ENCODE peak calls at places on chromosomes 3 and 15, in six cellular contexts. W is foreskin fibroblast, Q is Caco-2, G is fibroblast of lung, M is A549, U is AG09309. R is an unnamed sample.

GRCh38 chr3:11636372-11636760 is 7.3 kb downstream of the VGLL4 start:
- DNase-seq in Q (no peak), G (no peak), W (no peak), U (no peak), M (no peak), R (no peak)

GRCh38 chr3:194067949-194068362 is 68.0 kb upstream of the HES1 start:
- DNase-seq in W (no peak), U (no peak), Q (no peak), G (peak), M (no peak), R (no peak)

GRCh38 chr15:63564093-63564492 is 33.1 kb upstream of the FBXL22 start:
- DNase-seq in U (no peak), M (no peak), W (no peak), G (no peak), Q (no peak), R (no peak)

GRCh38 chr3:42502429-42503250 is at the start of gene VIPR1:
- DNase-seq in G (peak), W (no peak), Q (peak), U (no peak), M (peak), R (no peak)

GRCh38 chr3:113769551-113769950 is 22.7 kb downstream of the ATP6V1A start:
- DNase-seq in Q (no peak), G (peak), U (no peak), W (peak), M (peak), R (no peak)

GRCh38 chr15:40928351-40928974 is 677 bp upstream of the DLL4 start:
- DNase-seq in M (no peak), G (no peak), Q (peak), U (no peak), W (no peak), R (no peak)

GRCh38 chr3:187909871-187910270 is 164.6 kb upstream of the BCL6 start:
- DNase-seq in M (no peak), U (no peak), Q (no peak), W (no peak), G (peak), R (no peak)

GRCh38 chr3:107523361-107524213 is 825 bp downstream of the BBX start:
- DNase-seq in G (peak), M (no peak), Q (peak), U (no peak), W (peak), R (no peak)

GRCh38 chr3:190131329-190131728 is 10.6 kb upstream of the P3H2 start:
- DNase-seq in M (no peak), Q (no peak), G (peak), W (peak), U (no peak), R (no peak)

GRCh38 chr3:134370611-134371451 is 3.4 kb downstream of the AMOTL2 start:
- DNase-seq in W (no peak), Q (no peak), M (no peak), U (no peak), G (no peak), R (no peak)

GRCh38 chr3:134367869-134368750 is 6.1 kb downstream of the AMOTL2 start:
- DNase-seq in M (no peak), W (no peak), G (no peak), Q (no peak), U (no peak), R (no peak)

GRCh38 chr3:134369861-134370596 is 4.2 kb downstream of the AMOTL2 start:
- DNase-seq in Q (no peak), U (no peak), G (no peak), W (no peak), M (no peak), R (no peak)

GRCh38 chr3:134368751-134369105 is 5.5 kb downstream of the AMOTL2 start:
- DNase-seq in W (no peak), G (no peak), M (no peak), Q (no peak), U (no peak), R (no peak)

DNA sequence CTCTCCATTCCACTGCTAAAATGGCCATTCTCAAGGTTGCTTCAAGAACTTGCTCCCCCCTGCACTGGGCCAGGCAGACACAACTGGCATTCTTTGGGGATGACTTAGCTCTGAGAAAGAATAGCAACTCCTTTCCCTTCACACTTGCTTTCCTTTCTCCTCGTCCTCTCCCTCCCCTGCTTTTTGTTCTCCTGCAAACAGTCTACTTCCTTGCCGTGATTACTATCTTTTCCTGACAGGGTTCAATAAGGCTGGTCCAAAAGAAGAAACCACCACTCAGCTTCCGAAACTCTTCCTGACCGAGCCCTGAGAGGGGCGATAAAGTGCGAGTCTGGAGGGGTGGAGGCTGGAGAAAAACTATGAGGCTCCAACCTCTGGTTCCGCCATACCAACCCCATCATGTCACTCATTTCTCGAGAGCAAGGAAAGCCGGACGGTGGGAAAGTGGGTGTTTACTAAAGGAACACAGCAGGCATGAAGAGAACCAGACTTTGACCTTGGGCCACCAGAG is 5.0 kb downstream of the AMOTL2 start:
- DNase-seq in W (peak), G (peak), U (no peak), M (no peak), Q (no peak), R (no peak)
- H3K4me3 ChIP-seq in W (peak), G (no peak), U (peak), M (peak), Q (no peak), R (no peak)

GRCh38 chr15:38127306-38127731 is 125.3 kb upstream of the SPRED1 start:
- DNase-seq in G (peak), U (no peak), Q (peak), W (peak), M (no peak), R (no peak)
- TF ChIP-seq CTCF in G (no peak), U (no peak), Q (no peak), W (no peak), M (no peak), R (no peak)

GRCh38 chr3:195249858-195250464 is 21.0 kb downstream of the XXYLT1 start:
- DNase-seq in Q (no peak), G (no peak), W (no peak), M (no peak), U (no peak), R (no peak)
- H3K4me3 ChIP-seq in Q (no peak), G (no peak), W (no peak), M (no peak), U (no peak), R (no peak)

GRCh38 chr3:165259518-165260193 is 63.5 kb upstream of the SLITRK3 start:
- DNase-seq in G (peak), U (no peak), W (no peak), M (no peak), Q (no peak), R (peak)
- TF ChIP-seq CTCF in G (no peak), U (no peak), W (no peak), M (no peak), Q (no peak), R (no peak)

GRCh38 chr3:191502583-191502982 is 41.6 kb downstream of the PYDC2 start:
- DNase-seq in G (no peak), U (no peak), W (no peak), M (no peak), Q (peak), R (no peak)

GRCh38 chr3:191500892-191501291 is 39.9 kb downstream of the PYDC2 start:
- DNase-seq in M (no peak), U (no peak), W (no peak), Q (no peak), G (no peak), R (no peak)

GRCh38 chr3:191499307-191500125 is 38.6 kb downstream of the PYDC2 start:
- DNase-seq in U (peak), Q (peak), W (no peak), G (peak), M (no peak), R (no peak)
- H3K4me3 ChIP-seq in U (peak), Q (peak), W (no peak), G (peak), M (no peak), R (peak)